ENCODE peak calls at places on chromosomes 11 and 22, in nine cellular contexts. One of them, this sample, is unnamed.
A peak's percentile ranks its signal among the peaks of the same experiment; 100 is the strongest.

GRCh38 chr22:27534720-27535125 is 266.8 kb downstream of the MN1 start:
- DNase-seq in HCT116: no peak
- DNase-seq in stomach: no peak
- DNase-seq in GM12878: no peak
- DNase-seq in breast epithelium: no peak
- DNase-seq in body of pancreas: no peak
- DNase-seq in ovary: no peak
- DNase-seq in transverse colon: no peak
- DNase-seq in K562: no peak
- DNase-seq in this sample: no peak

GRCh38 chr22:24803064-24803542 is 2.9 kb upstream of the SGSM1 start:
- DNase-seq in HCT116: peak; percentile 70
- DNase-seq in stomach: peak; percentile 65
- DNase-seq in GM12878: no peak
- DNase-seq in breast epithelium: no peak
- DNase-seq in body of pancreas: peak; percentile 72
- DNase-seq in ovary: no peak
- DNase-seq in transverse colon: peak; percentile 71
- DNase-seq in K562: peak; percentile 65
- DNase-seq in this sample: no peak

GRCh38 chr11:29320196-29320595 is 696.6 kb downstream of the KCNA4 start:
- DNase-seq in HCT116: no peak
- DNase-seq in stomach: no peak
- DNase-seq in GM12878: no peak
- DNase-seq in breast epithelium: no peak
- DNase-seq in body of pancreas: no peak
- DNase-seq in ovary: no peak
- DNase-seq in transverse colon: no peak
- DNase-seq in K562: no peak
- DNase-seq in this sample: no peak

GRCh38 chr11:129611661-129612566 is 203.7 kb upstream of the TMEM45B start:
- DNase-seq in HCT116: no peak
- DNase-seq in stomach: no peak
- DNase-seq in GM12878: no peak
- DNase-seq in breast epithelium: no peak
- DNase-seq in body of pancreas: no peak
- DNase-seq in ovary: no peak
- DNase-seq in transverse colon: no peak
- DNase-seq in K562: peak; percentile 21
- DNase-seq in this sample: no peak

GRCh38 chr11:69213315-69213714 is 57.6 kb downstream of the SMIM38 start:
- DNase-seq in HCT116: no peak
- DNase-seq in stomach: peak; percentile 7
- DNase-seq in GM12878: peak; percentile 35
- DNase-seq in breast epithelium: peak; percentile 17
- DNase-seq in body of pancreas: peak; percentile 2
- DNase-seq in ovary: no peak
- DNase-seq in transverse colon: no peak
- DNase-seq in K562: no peak
- DNase-seq in this sample: no peak

GRCh38 chr11:123357353-123357989 is 72.6 kb upstream of the GRAMD1B start:
- DNase-seq in HCT116: no peak
- DNase-seq in stomach: no peak
- DNase-seq in GM12878: no peak
- DNase-seq in breast epithelium: no peak
- DNase-seq in body of pancreas: no peak
- DNase-seq in ovary: no peak
- DNase-seq in transverse colon: no peak
- DNase-seq in K562: no peak
- DNase-seq in this sample: no peak

GRCh38 chr11:74846770-74847169 is 98.1 kb downstream of the RNF169 start:
- DNase-seq in HCT116: no peak
- DNase-seq in stomach: no peak
- DNase-seq in GM12878: no peak
- DNase-seq in breast epithelium: no peak
- DNase-seq in body of pancreas: no peak
- DNase-seq in ovary: no peak
- DNase-seq in transverse colon: no peak
- DNase-seq in K562: no peak
- DNase-seq in this sample: no peak

GRCh38 chr11:100576044-100577021 is 110.8 kb upstream of the ARHGAP42 start:
- DNase-seq in HCT116: peak; percentile 43
- DNase-seq in stomach: no peak
- DNase-seq in GM12878: peak; percentile 9
- DNase-seq in breast epithelium: no peak
- DNase-seq in body of pancreas: no peak
- DNase-seq in ovary: no peak
- DNase-seq in transverse colon: no peak
- DNase-seq in K562: peak; percentile 45
- DNase-seq in this sample: no peak

GRCh38 chr11:69149646-69150045 is 6.1 kb upstream of the SMIM38 start:
- DNase-seq in HCT116: no peak
- DNase-seq in stomach: no peak
- DNase-seq in GM12878: no peak
- DNase-seq in breast epithelium: no peak
- DNase-seq in body of pancreas: no peak
- DNase-seq in ovary: no peak
- DNase-seq in transverse colon: no peak
- DNase-seq in K562: no peak
- DNase-seq in this sample: no peak

GRCh38 chr11:129951201-129951882 is 51.3 kb downstream of the PRDM10 start:
- DNase-seq in HCT116: no peak
- DNase-seq in stomach: no peak
- DNase-seq in GM12878: no peak
- DNase-seq in breast epithelium: no peak
- DNase-seq in body of pancreas: no peak
- DNase-seq in ovary: no peak
- DNase-seq in transverse colon: no peak
- DNase-seq in K562: no peak
- DNase-seq in this sample: no peak

GRCh38 chr11:71300187-71300586 is 47.8 kb upstream of the SHANK2 start:
- DNase-seq in HCT116: no peak
- DNase-seq in stomach: no peak
- DNase-seq in GM12878: no peak
- DNase-seq in breast epithelium: no peak
- DNase-seq in body of pancreas: no peak
- DNase-seq in ovary: no peak
- DNase-seq in transverse colon: no peak
- DNase-seq in K562: no peak
- DNase-seq in this sample: no peak

GRCh38 chr11:47270331-47271271 is 668 bp downstream of the MADD start:
- DNase-seq in HCT116: no peak
- DNase-seq in stomach: no peak
- DNase-seq in GM12878: no peak
- DNase-seq in breast epithelium: no peak
- DNase-seq in body of pancreas: peak; percentile 36
- DNase-seq in ovary: no peak
- DNase-seq in transverse colon: peak; percentile 34
- DNase-seq in K562: peak; percentile 67
- DNase-seq in this sample: no peak

GRCh38 chr11:86248609-86249008 is 4.1 kb downstream of the EED start:
- DNase-seq in HCT116: no peak
- DNase-seq in stomach: no peak
- DNase-seq in GM12878: no peak
- DNase-seq in breast epithelium: no peak
- DNase-seq in body of pancreas: no peak
- DNase-seq in ovary: no peak
- DNase-seq in transverse colon: no peak
- DNase-seq in K562: no peak
- DNase-seq in this sample: no peak

GRCh38 chr11:93484716-93485115 is 58.5 kb downstream of the SMCO4 start:
- DNase-seq in HCT116: no peak
- DNase-seq in stomach: no peak
- DNase-seq in GM12878: no peak
- DNase-seq in breast epithelium: no peak
- DNase-seq in body of pancreas: no peak
- DNase-seq in ovary: peak; percentile 23
- DNase-seq in transverse colon: no peak
- DNase-seq in K562: no peak
- DNase-seq in this sample: no peak

GRCh38 chr22:48631288-48631687 is 1196.4 kb downstream of the BRD1 start:
- DNase-seq in HCT116: no peak
- DNase-seq in stomach: no peak
- DNase-seq in GM12878: no peak
- DNase-seq in breast epithelium: no peak
- DNase-seq in body of pancreas: no peak
- DNase-seq in ovary: no peak
- DNase-seq in transverse colon: no peak
- DNase-seq in K562: no peak
- DNase-seq in this sample: no peak

DNA sequence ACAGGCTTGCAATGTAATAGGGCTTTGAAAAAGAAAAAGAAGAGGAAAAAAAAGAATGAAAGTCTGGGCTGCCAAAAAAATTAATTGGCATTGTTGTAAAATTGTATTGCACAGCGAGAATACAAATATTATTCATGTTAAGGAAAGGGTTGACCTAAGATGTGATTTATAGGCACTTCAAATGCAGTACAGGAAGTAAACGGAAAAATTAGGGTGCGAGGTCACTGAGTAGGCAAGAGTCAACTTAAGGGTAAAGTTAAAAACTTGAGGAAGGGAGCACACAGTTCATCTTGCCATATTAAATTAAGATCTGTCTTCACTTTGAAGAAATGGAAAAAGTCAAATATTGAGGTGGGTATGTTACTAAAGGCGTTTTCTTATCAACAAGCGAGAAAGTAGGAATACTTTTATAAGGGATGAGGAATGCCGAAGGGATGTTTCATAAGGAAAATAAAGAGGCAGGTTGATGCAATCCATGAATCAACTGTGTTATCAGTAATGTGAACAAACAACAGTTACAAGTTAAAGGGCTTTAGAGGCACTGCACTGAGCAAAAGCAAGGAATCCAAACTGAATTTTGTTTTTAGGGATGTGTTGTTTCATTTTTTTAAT is 123.0 kb downstream of the WT1 start:
- DNase-seq in HCT116: no peak
- DNase-seq in stomach: no peak
- DNase-seq in GM12878: no peak
- DNase-seq in breast epithelium: no peak
- DNase-seq in body of pancreas: no peak
- DNase-seq in ovary: no peak
- DNase-seq in transverse colon: no peak
- DNase-seq in K562: no peak
- DNase-seq in this sample: no peak
- H3K4me3 ChIP-seq in HCT116: peak overlapping the region; percentile 11
- H3K4me3 ChIP-seq in stomach: no peak overlapping the region
- H3K4me3 ChIP-seq in GM12878: no peak overlapping the region
- H3K4me3 ChIP-seq in breast epithelium: no peak overlapping the region
- H3K4me3 ChIP-seq in body of pancreas: no peak overlapping the region
- H3K4me3 ChIP-seq in ovary: no peak overlapping the region
- H3K4me3 ChIP-seq in transverse colon: no peak overlapping the region
- H3K4me3 ChIP-seq in K562: no peak overlapping the region
- H3K4me3 ChIP-seq in this sample: no peak overlapping the region

GRCh38 chr11:64245797-64246623 is 733 bp downstream of the PPP1R14B start:
- DNase-seq in HCT116: no peak
- DNase-seq in stomach: peak; percentile 70
- DNase-seq in GM12878: no peak
- DNase-seq in breast epithelium: peak; percentile 70
- DNase-seq in body of pancreas: peak; percentile 80
- DNase-seq in ovary: peak; percentile 73
- DNase-seq in transverse colon: peak; percentile 77
- DNase-seq in K562: peak; percentile 56
- DNase-seq in this sample: no peak

GRCh38 chr11:64246874-64247728 is at the start of gene PPP1R14B:
- DNase-seq in HCT116: no peak
- DNase-seq in stomach: peak; percentile 89
- DNase-seq in GM12878: no peak
- DNase-seq in breast epithelium: peak; percentile 85
- DNase-seq in body of pancreas: peak; percentile 88
- DNase-seq in ovary: peak; percentile 84
- DNase-seq in transverse colon: peak; percentile 92
- DNase-seq in K562: peak; percentile 72
- DNase-seq in this sample: peak; percentile 43

GRCh38 chr11:64244107-64244506 is 2.6 kb downstream of the PPP1R14B start:
- DNase-seq in HCT116: no peak
- DNase-seq in stomach: no peak
- DNase-seq in GM12878: no peak
- DNase-seq in breast epithelium: no peak
- DNase-seq in body of pancreas: no peak
- DNase-seq in ovary: no peak
- DNase-seq in transverse colon: no peak
- DNase-seq in K562: no peak
- DNase-seq in this sample: no peak

GRCh38 chr11:64244966-64245365 is 1.8 kb downstream of the PPP1R14B start:
- DNase-seq in HCT116: no peak
- DNase-seq in stomach: no peak
- DNase-seq in GM12878: no peak
- DNase-seq in breast epithelium: no peak
- DNase-seq in body of pancreas: no peak
- DNase-seq in ovary: no peak
- DNase-seq in transverse colon: peak; percentile 19
- DNase-seq in K562: no peak
- DNase-seq in this sample: no peak

GRCh38 chr11:64245401-64245796 is 1.3 kb downstream of the PPP1R14B start:
- DNase-seq in HCT116: no peak
- DNase-seq in stomach: peak; percentile 66
- DNase-seq in GM12878: no peak
- DNase-seq in breast epithelium: no peak
- DNase-seq in body of pancreas: peak; percentile 80
- DNase-seq in ovary: peak; percentile 57
- DNase-seq in transverse colon: peak; percentile 70
- DNase-seq in K562: no peak
- DNase-seq in this sample: no peak
- TF ChIP-seq POLR2A in HCT116: no peak
- TF ChIP-seq POLR2A in stomach: no peak
- TF ChIP-seq POLR2A in GM12878: no peak
- TF ChIP-seq POLR2A in breast epithelium: no peak
- TF ChIP-seq POLR2A in body of pancreas: no peak
- TF ChIP-seq POLR2A in ovary: no peak
- TF ChIP-seq POLR2A in transverse colon: no peak
- TF ChIP-seq POLR2A in K562: no peak
- TF ChIP-seq POLR2A in this sample: no peak

DNA sequence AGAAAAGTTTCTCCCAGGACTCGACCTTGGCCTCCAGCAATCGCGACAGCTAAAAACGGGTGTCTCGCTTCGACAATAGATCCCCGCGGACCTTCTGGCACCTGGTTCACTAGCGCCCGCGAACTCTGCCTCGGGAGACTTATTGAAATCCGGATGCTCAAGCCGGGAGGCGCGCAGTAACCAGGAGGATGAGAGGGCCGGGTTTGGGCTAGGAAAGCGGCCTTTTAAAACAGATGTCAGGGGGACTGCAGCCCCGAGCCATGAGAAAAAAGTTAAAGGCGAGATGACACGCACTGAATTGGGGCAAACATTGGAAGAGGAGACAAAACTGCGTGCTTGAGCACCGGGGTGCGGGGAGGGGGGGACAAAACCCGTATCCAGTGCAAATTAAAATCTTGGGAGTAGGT is 637 bp upstream of the ZBTB16 start:
- DNase-seq in HCT116: no peak
- DNase-seq in stomach: peak; percentile 47
- DNase-seq in GM12878: no peak
- DNase-seq in breast epithelium: no peak
- DNase-seq in body of pancreas: peak; percentile 42
- DNase-seq in ovary: peak; percentile 59
- DNase-seq in transverse colon: peak; percentile 51
- DNase-seq in K562: no peak
- DNase-seq in this sample: no peak
- H3K4me3 ChIP-seq in HCT116: no peak overlapping the region
- H3K4me3 ChIP-seq in stomach: peak overlapping the region; percentile 97
- H3K4me3 ChIP-seq in GM12878: no peak overlapping the region
- H3K4me3 ChIP-seq in breast epithelium: peak overlapping the region; percentile 85
- H3K4me3 ChIP-seq in body of pancreas: no peak overlapping the region
- H3K4me3 ChIP-seq in ovary: peak overlapping the region; percentile 99
- H3K4me3 ChIP-seq in transverse colon: peak overlapping the region; percentile 71
- H3K4me3 ChIP-seq in K562: no peak overlapping the region
- H3K4me3 ChIP-seq in this sample: peak overlapping the region; percentile 68

GRCh38 chr22:42439821-42440674 is 7.8 kb upstream of the NFAM1 start:
- DNase-seq in HCT116: no peak
- DNase-seq in stomach: peak; percentile 30
- DNase-seq in GM12878: no peak
- DNase-seq in breast epithelium: no peak
- DNase-seq in body of pancreas: peak; percentile 28
- DNase-seq in ovary: no peak
- DNase-seq in transverse colon: no peak
- DNase-seq in K562: no peak
- DNase-seq in this sample: no peak
- TF ChIP-seq POLR2A in HCT116: no peak
- TF ChIP-seq POLR2A in stomach: no peak
- TF ChIP-seq POLR2A in GM12878: peak; percentile 46
- TF ChIP-seq POLR2A in breast epithelium: no peak
- TF ChIP-seq POLR2A in body of pancreas: no peak
- TF ChIP-seq POLR2A in ovary: no peak
- TF ChIP-seq POLR2A in transverse colon: no peak
- TF ChIP-seq POLR2A in K562: no peak
- TF ChIP-seq POLR2A in this sample: no peak

This sample was measured in esophagus squamous epithelium.